ENCODE peak calls at places on chromosomes 6 and 20, in nine cellular contexts. One of them, this sample, is unnamed.

GRCh38 chr6:29762781-29763214 is 39.6 kb downstream of the HLA-F start:
- DNase-seq in mucosa of descending colon: no peak
- DNase-seq in kidney epithelial cell: peak
- DNase-seq in body of pancreas: no peak
- DNase-seq in BE2C: no peak
- DNase-seq in heart right ventricle: no peak
- DNase-seq in IMR-90: no peak
- DNase-seq in astrocyte of the spinal cord: no peak
- DNase-seq in psoas muscle: peak
- DNase-seq in this sample: no peak

GRCh38 chr6:21772467-21772866 is 178.9 kb downstream of the SOX4 start:
- DNase-seq in mucosa of descending colon: no peak
- DNase-seq in kidney epithelial cell: no peak
- DNase-seq in body of pancreas: no peak
- DNase-seq in BE2C: no peak
- DNase-seq in heart right ventricle: no peak
- DNase-seq in IMR-90: no peak
- DNase-seq in astrocyte of the spinal cord: no peak
- DNase-seq in psoas muscle: no peak
- DNase-seq in this sample: no peak

GRCh38 chr20:2276015-2276414 is 19.8 kb upstream of the TGM3 start:
- DNase-seq in mucosa of descending colon: no peak
- DNase-seq in kidney epithelial cell: no peak
- DNase-seq in body of pancreas: no peak
- DNase-seq in BE2C: no peak
- DNase-seq in heart right ventricle: no peak
- DNase-seq in IMR-90: no peak
- DNase-seq in astrocyte of the spinal cord: no peak
- DNase-seq in psoas muscle: no peak
- DNase-seq in this sample: peak

GRCh38 chr6:34249469-34250370 is 914 bp upstream of the SMIM29 start:
- DNase-seq in mucosa of descending colon: no peak
- DNase-seq in kidney epithelial cell: no peak
- DNase-seq in body of pancreas: no peak
- DNase-seq in BE2C: no peak
- DNase-seq in heart right ventricle: no peak
- DNase-seq in IMR-90: no peak
- DNase-seq in astrocyte of the spinal cord: no peak
- DNase-seq in psoas muscle: no peak
- DNase-seq in this sample: no peak

GRCh38 chr20:53162251-53162835 is 190.2 kb downstream of the TSHZ2 start:
- DNase-seq in mucosa of descending colon: no peak
- DNase-seq in kidney epithelial cell: peak
- DNase-seq in body of pancreas: peak
- DNase-seq in BE2C: no peak
- DNase-seq in heart right ventricle: peak
- DNase-seq in IMR-90: peak
- DNase-seq in astrocyte of the spinal cord: peak
- DNase-seq in psoas muscle: peak
- DNase-seq in this sample: peak

GRCh38 chr6:85675030-85675819 is 32.5 kb upstream of the SYNCRIP start:
- DNase-seq in mucosa of descending colon: no peak
- DNase-seq in kidney epithelial cell: peak
- DNase-seq in body of pancreas: no peak
- DNase-seq in BE2C: peak
- DNase-seq in heart right ventricle: no peak
- DNase-seq in IMR-90: peak
- DNase-seq in astrocyte of the spinal cord: peak
- DNase-seq in psoas muscle: peak
- DNase-seq in this sample: no peak

GRCh38 chr20:21162631-21163030 is 36.7 kb downstream of the KIZ start:
- DNase-seq in mucosa of descending colon: no peak
- DNase-seq in kidney epithelial cell: no peak
- DNase-seq in body of pancreas: no peak
- DNase-seq in BE2C: no peak
- DNase-seq in heart right ventricle: no peak
- DNase-seq in IMR-90: no peak
- DNase-seq in astrocyte of the spinal cord: no peak
- DNase-seq in psoas muscle: no peak
- DNase-seq in this sample: no peak

GRCh38 chr20:61510778-61511330 is 258.8 kb downstream of the CDH4 start:
- DNase-seq in mucosa of descending colon: no peak
- DNase-seq in kidney epithelial cell: no peak
- DNase-seq in body of pancreas: no peak
- DNase-seq in BE2C: no peak
- DNase-seq in heart right ventricle: no peak
- DNase-seq in IMR-90: no peak
- DNase-seq in astrocyte of the spinal cord: no peak
- DNase-seq in psoas muscle: no peak
- DNase-seq in this sample: no peak

GRCh38 chr20:7348253-7348652 is 580.8 kb downstream of the BMP2 start:
- DNase-seq in mucosa of descending colon: no peak
- DNase-seq in kidney epithelial cell: no peak
- DNase-seq in body of pancreas: no peak
- DNase-seq in BE2C: no peak
- DNase-seq in heart right ventricle: no peak
- DNase-seq in IMR-90: no peak
- DNase-seq in astrocyte of the spinal cord: no peak
- DNase-seq in psoas muscle: no peak
- DNase-seq in this sample: no peak

GRCh38 chr20:64055893-64056638 is 6.6 kb upstream of the SOX18 start:
- DNase-seq in mucosa of descending colon: no peak
- DNase-seq in kidney epithelial cell: no peak
- DNase-seq in body of pancreas: no peak
- DNase-seq in BE2C: peak
- DNase-seq in heart right ventricle: peak
- DNase-seq in IMR-90: peak
- DNase-seq in astrocyte of the spinal cord: no peak
- DNase-seq in psoas muscle: peak
- DNase-seq in this sample: no peak

GRCh38 chr6:152462716-152463115 is 174.4 kb downstream of the SYNE1 start:
- DNase-seq in mucosa of descending colon: no peak
- DNase-seq in kidney epithelial cell: no peak
- DNase-seq in body of pancreas: no peak
- DNase-seq in BE2C: no peak
- DNase-seq in heart right ventricle: no peak
- DNase-seq in IMR-90: peak
- DNase-seq in astrocyte of the spinal cord: peak
- DNase-seq in psoas muscle: no peak
- DNase-seq in this sample: no peak

GRCh38 chr6:3990692-3991491 is 88.0 kb downstream of the FAM217A start:
- DNase-seq in mucosa of descending colon: peak
- DNase-seq in kidney epithelial cell: peak
- DNase-seq in body of pancreas: peak
- DNase-seq in BE2C: peak
- DNase-seq in heart right ventricle: peak
- DNase-seq in IMR-90: peak
- DNase-seq in astrocyte of the spinal cord: peak
- DNase-seq in psoas muscle: peak
- DNase-seq in this sample: peak

GRCh38 chr20:23629017-23629541 is 8.7 kb downstream of the CST3 start:
- DNase-seq in mucosa of descending colon: peak
- DNase-seq in kidney epithelial cell: peak
- DNase-seq in body of pancreas: no peak
- DNase-seq in BE2C: no peak
- DNase-seq in heart right ventricle: peak
- DNase-seq in IMR-90: peak
- DNase-seq in astrocyte of the spinal cord: peak
- DNase-seq in psoas muscle: peak
- DNase-seq in this sample: no peak

GRCh38 chr6:72950114-72950860 is 275.0 kb downstream of the KHDC1L start:
- DNase-seq in mucosa of descending colon: no peak
- DNase-seq in kidney epithelial cell: no peak
- DNase-seq in body of pancreas: no peak
- DNase-seq in BE2C: no peak
- DNase-seq in heart right ventricle: no peak
- DNase-seq in IMR-90: peak
- DNase-seq in astrocyte of the spinal cord: peak
- DNase-seq in psoas muscle: no peak
- DNase-seq in this sample: no peak

GRCh38 chr6:41573268-41573667 is 27.1 kb downstream of the FOXP4 start:
- DNase-seq in mucosa of descending colon: no peak
- DNase-seq in kidney epithelial cell: no peak
- DNase-seq in body of pancreas: no peak
- DNase-seq in BE2C: no peak
- DNase-seq in heart right ventricle: no peak
- DNase-seq in IMR-90: no peak
- DNase-seq in astrocyte of the spinal cord: no peak
- DNase-seq in psoas muscle: no peak
- DNase-seq in this sample: no peak

GRCh38 chr6:4155848-4156466 is 20.6 kb upstream of the ECI2 start:
- DNase-seq in mucosa of descending colon: peak
- DNase-seq in kidney epithelial cell: peak
- DNase-seq in body of pancreas: peak
- DNase-seq in BE2C: peak
- DNase-seq in heart right ventricle: peak
- DNase-seq in IMR-90: peak
- DNase-seq in astrocyte of the spinal cord: peak
- DNase-seq in psoas muscle: peak
- DNase-seq in this sample: peak

GRCh38 chr20:47704746-47705496 is 80.4 kb downstream of the SULF2 start:
- DNase-seq in mucosa of descending colon: no peak
- DNase-seq in kidney epithelial cell: no peak
- DNase-seq in body of pancreas: no peak
- DNase-seq in BE2C: no peak
- DNase-seq in heart right ventricle: peak
- DNase-seq in IMR-90: no peak
- DNase-seq in astrocyte of the spinal cord: no peak
- DNase-seq in psoas muscle: peak
- DNase-seq in this sample: no peak
- TF ChIP-seq CTCF in mucosa of descending colon: no peak
- TF ChIP-seq CTCF in kidney epithelial cell: no peak
- TF ChIP-seq CTCF in body of pancreas: no peak
- TF ChIP-seq CTCF in BE2C: no peak
- TF ChIP-seq CTCF in heart right ventricle: no peak
- TF ChIP-seq CTCF in IMR-90: no peak
- TF ChIP-seq CTCF in astrocyte of the spinal cord: no peak
- TF ChIP-seq CTCF in psoas muscle: no peak
- TF ChIP-seq CTCF in this sample: no peak

GRCh38 chr6:116979560-116979959 is 102.5 kb downstream of the RFX6 start:
- DNase-seq in mucosa of descending colon: no peak
- DNase-seq in kidney epithelial cell: no peak
- DNase-seq in body of pancreas: no peak
- DNase-seq in BE2C: no peak
- DNase-seq in heart right ventricle: no peak
- DNase-seq in IMR-90: no peak
- DNase-seq in astrocyte of the spinal cord: no peak
- DNase-seq in psoas muscle: no peak
- DNase-seq in this sample: no peak
- H3K4me3 ChIP-seq in mucosa of descending colon: no peak
- H3K4me3 ChIP-seq in kidney epithelial cell: no peak
- H3K4me3 ChIP-seq in body of pancreas: no peak
- H3K4me3 ChIP-seq in BE2C: no peak
- H3K4me3 ChIP-seq in heart right ventricle: no peak
- H3K4me3 ChIP-seq in IMR-90: no peak
- H3K4me3 ChIP-seq in astrocyte of the spinal cord: no peak
- H3K4me3 ChIP-seq in psoas muscle: no peak
- H3K4me3 ChIP-seq in this sample: no peak

DNA sequence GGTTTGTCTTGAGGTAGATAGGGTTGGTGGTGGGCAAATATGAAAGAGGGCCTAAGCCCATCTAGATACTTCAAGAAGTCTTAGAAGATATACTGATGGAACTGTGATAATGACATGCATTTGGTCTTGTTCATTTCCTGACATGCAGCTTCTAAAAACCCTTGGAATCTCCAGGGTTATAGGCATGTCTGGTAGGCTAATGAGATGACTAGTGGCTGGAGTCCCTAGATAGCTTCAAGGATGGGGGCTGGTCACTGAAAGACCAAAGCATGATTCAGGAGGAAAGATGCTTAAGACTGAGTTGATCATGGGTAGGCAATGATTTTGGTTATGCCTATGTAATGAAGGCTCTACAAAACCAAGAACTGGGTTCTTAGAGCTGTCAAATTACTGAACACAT is 217.9 kb upstream of the MOCS1 start:
- DNase-seq in mucosa of descending colon: no peak
- DNase-seq in kidney epithelial cell: no peak
- DNase-seq in body of pancreas: no peak
- DNase-seq in BE2C: no peak
- DNase-seq in heart right ventricle: no peak
- DNase-seq in IMR-90: no peak
- DNase-seq in astrocyte of the spinal cord: no peak
- DNase-seq in psoas muscle: no peak
- DNase-seq in this sample: no peak
- TF ChIP-seq CTCF in mucosa of descending colon: no peak
- TF ChIP-seq CTCF in kidney epithelial cell: no peak
- TF ChIP-seq CTCF in body of pancreas: no peak
- TF ChIP-seq CTCF in BE2C: no peak
- TF ChIP-seq CTCF in heart right ventricle: no peak
- TF ChIP-seq CTCF in IMR-90: no peak
- TF ChIP-seq CTCF in astrocyte of the spinal cord: no peak
- TF ChIP-seq CTCF in psoas muscle: no peak
- TF ChIP-seq CTCF in this sample: no peak

GRCh38 chr6:11648436-11648775 is 110.9 kb downstream of the TMEM170B start:
- DNase-seq in mucosa of descending colon: no peak
- DNase-seq in kidney epithelial cell: no peak
- DNase-seq in body of pancreas: no peak
- DNase-seq in BE2C: no peak
- DNase-seq in heart right ventricle: no peak
- DNase-seq in IMR-90: no peak
- DNase-seq in astrocyte of the spinal cord: no peak
- DNase-seq in psoas muscle: no peak
- DNase-seq in this sample: no peak

GRCh38 chr6:11648889-11649288 is 111.3 kb downstream of the TMEM170B start:
- DNase-seq in mucosa of descending colon: no peak
- DNase-seq in kidney epithelial cell: no peak
- DNase-seq in body of pancreas: no peak
- DNase-seq in BE2C: no peak
- DNase-seq in heart right ventricle: no peak
- DNase-seq in IMR-90: no peak
- DNase-seq in astrocyte of the spinal cord: no peak
- DNase-seq in psoas muscle: no peak
- DNase-seq in this sample: no peak

GRCh38 chr6:11653028-11653583 is 115.6 kb downstream of the TMEM170B start:
- DNase-seq in mucosa of descending colon: no peak
- DNase-seq in kidney epithelial cell: peak
- DNase-seq in body of pancreas: peak
- DNase-seq in BE2C: peak
- DNase-seq in heart right ventricle: peak
- DNase-seq in IMR-90: peak
- DNase-seq in astrocyte of the spinal cord: peak
- DNase-seq in psoas muscle: no peak
- DNase-seq in this sample: no peak

GRCh38 chr6:11650297-11650696 is 112.7 kb downstream of the TMEM170B start:
- DNase-seq in mucosa of descending colon: no peak
- DNase-seq in kidney epithelial cell: peak
- DNase-seq in body of pancreas: no peak
- DNase-seq in BE2C: no peak
- DNase-seq in heart right ventricle: peak
- DNase-seq in IMR-90: peak
- DNase-seq in astrocyte of the spinal cord: peak
- DNase-seq in psoas muscle: peak
- DNase-seq in this sample: no peak

DNA sequence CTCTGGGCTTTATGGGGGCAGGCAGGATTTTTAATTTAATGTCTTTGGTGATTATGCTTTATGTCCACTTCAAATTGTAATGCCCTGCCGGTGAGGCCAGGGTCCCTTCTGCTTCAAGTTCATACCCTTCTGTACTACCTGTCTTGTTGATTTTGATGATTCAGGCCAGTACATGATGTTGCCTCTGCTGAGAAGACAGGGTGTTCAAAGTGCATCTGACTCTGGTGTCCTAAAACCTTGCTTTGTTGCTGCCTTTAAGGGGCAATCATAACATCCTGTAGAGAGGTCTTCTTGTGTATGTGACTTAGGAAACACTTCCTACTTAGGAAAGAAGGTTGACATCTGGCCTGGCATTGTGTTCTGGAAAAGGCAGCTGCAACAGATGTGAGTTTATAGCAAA is 113.2 kb downstream of the TMEM170B start:
- DNase-seq in mucosa of descending colon: no peak
- DNase-seq in kidney epithelial cell: no peak
- DNase-seq in body of pancreas: no peak
- DNase-seq in BE2C: no peak
- DNase-seq in heart right ventricle: no peak
- DNase-seq in IMR-90: no peak
- DNase-seq in astrocyte of the spinal cord: no peak
- DNase-seq in psoas muscle: no peak
- DNase-seq in this sample: no peak
- H3K4me3 ChIP-seq in mucosa of descending colon: no peak
- H3K4me3 ChIP-seq in kidney epithelial cell: no peak
- H3K4me3 ChIP-seq in body of pancreas: no peak
- H3K4me3 ChIP-seq in BE2C: no peak
- H3K4me3 ChIP-seq in heart right ventricle: no peak
- H3K4me3 ChIP-seq in IMR-90: no peak
- H3K4me3 ChIP-seq in astrocyte of the spinal cord: no peak
- H3K4me3 ChIP-seq in psoas muscle: no peak
- H3K4me3 ChIP-seq in this sample: no peak